ENCODE peak calls at places on chromosomes 7 and 10, in four cellular contexts. L, F, G and K are unnamed samples.

GRCh38 chr10:86755740-86756510 is 494 bp upstream of the BMPR1A start:
- DNase-seq in L (peak), F (peak), G (peak), K (no peak)

GRCh38 chr7:108086546-108086945 is 43.6 kb downstream of the LAMB4 start:
- DNase-seq in L (no peak), F (no peak), G (no peak), K (no peak)

GRCh38 chr7:47968852-47969774 is 10.3 kb downstream of the HUS1 start:
- DNase-seq in L (peak), F (peak), G (peak), K (no peak)

GRCh38 chr10:14478639-14479038 is 147.9 kb upstream of the FRMD4A start:
- DNase-seq in L (peak), F (no peak), G (peak), K (no peak)

GRCh38 chr7:96303686-96304443 is 18.0 kb downstream of the SLC25A13 start:
- DNase-seq in L (no peak), F (no peak), G (no peak), K (no peak)

GRCh38 chr10:122911889-122912484 is 1.6 kb downstream of the FAM24A start:
- DNase-seq in L (no peak), F (peak), G (peak), K (no peak)

GRCh38 chr7:39987641-39988347 is 37.7 kb downstream of the CDK13 start:
- DNase-seq in L (no peak), F (no peak), G (no peak), K (no peak)

GRCh38 chr10:20369863-20370736 is 527.0 kb downstream of the NEBL start:
- DNase-seq in L (no peak), F (no peak), G (no peak), K (no peak)

GRCh38 chr7:5766321-5766761 is 15.1 kb downstream of the RNF216 start:
- DNase-seq in L (no peak), F (no peak), G (no peak), K (no peak)

GRCh38 chr10:106557951-106558733 is 606.4 kb downstream of the SORCS1 start:
- DNase-seq in L (no peak), F (no peak), G (no peak), K (no peak)

GRCh38 chr10:92846-93245 is 42.4 kb upstream of the ZMYND11 start:
- DNase-seq in L (no peak), F (no peak), G (no peak), K (no peak)

GRCh38 chr10:53298443-53298842 is 525.9 kb upstream of the MBL2 start:
- DNase-seq in L (no peak), F (no peak), G (no peak), K (no peak)

GRCh38 chr7:85320699-85321476 is 134.0 kb upstream of the SEMA3D start:
- DNase-seq in L (no peak), F (no peak), G (no peak), K (no peak)

GRCh38 chr7:70631732-70632131 is 500.2 kb upstream of the GALNT17 start:
- DNase-seq in L (no peak), F (no peak), G (no peak), K (no peak)

GRCh38 chr7:128406986-128407589 is 2.7 kb downstream of the IMPDH1 start:
- DNase-seq in L (no peak), F (no peak), G (no peak), K (no peak)

GRCh38 chr10:29714096-29714874 is 79.5 kb upstream of the SVIL start:
- DNase-seq in L (peak), F (no peak), G (no peak), K (no peak)

GRCh38 chr10:9254353-9254752 is 1199.9 kb downstream of the GATA3 start:
- DNase-seq in L (no peak), F (no peak), G (no peak), K (peak)

GRCh38 chr10:21372651-21373410 is 152.7 kb downstream of the SKIDA1 start:
- DNase-seq in L (peak), F (no peak), G (no peak), K (no peak)

GRCh38 chr7:129664029-129665012 is 52.8 kb downstream of the NRF1 start:
- DNase-seq in L (peak), F (peak), G (peak), K (peak)

GRCh38 chr10:62687230-62687748 is 117.2 kb upstream of the ADO start:
- DNase-seq in L (no peak), F (no peak), G (no peak), K (no peak)

GRCh38 chr10:124306922-124307371 is 111.8 kb downstream of the OAT start:
- DNase-seq in L (no peak), F (no peak), G (no peak), K (no peak)

GRCh38 chr10:88243847-88244730 is 339.0 kb downstream of the RNLS start:
- DNase-seq in L (no peak), F (no peak), G (no peak), K (no peak)

GRCh38 chr7:155214328-155214986 is 83.2 kb upstream of the INSIG1 start:
- DNase-seq in L (no peak), F (no peak), G (peak), K (no peak)

GRCh38 chr10:102422586-102423129 is 2.0 kb downstream of the FBXL15 start:
- DNase-seq in L (peak), F (peak), G (peak), K (peak)

GRCh38 chr10:60731134-60731883 is 47.0 kb upstream of the CDK1 start:
- DNase-seq in L (no peak), F (no peak), G (no peak), K (no peak)

GRCh38 chr10:114573330-114574045 is 84.6 kb downstream of the ABLIM1 start:
- DNase-seq in L (no peak), F (no peak), G (no peak), K (no peak)

GRCh38 chr10:133173860-133174523 is 14.0 kb downstream of the KNDC1 start:
- DNase-seq in L (no peak), F (no peak), G (no peak), K (no peak)
- TF ChIP-seq SIN3A in L (no peak), F (no peak), G (no peak), K (no peak)

GRCh38 chr10:120946497-120946896 is 95.3 kb downstream of the WDR11 start:
- DNase-seq in L (no peak), F (no peak), G (no peak), K (no peak)
- TF ChIP-seq TCF7L2 in L (no peak), F (no peak), G (no peak), K (no peak)

GRCh38 chr7:64307254-64308018 is 6.3 kb upstream of the ZNF736 start:
- DNase-seq in L (no peak), F (no peak), G (peak), K (peak)
- TF ChIP-seq CTCF in L (no peak), F (no peak), G (no peak), K (no peak)

GRCh38 chr10:117419921-117420320 is 44.7 kb upstream of the PDZD8 start:
- DNase-seq in L (no peak), F (no peak), G (no peak), K (no peak)
- TF ChIP-seq SIN3A in L (no peak), F (no peak), G (no peak), K (no peak)

GRCh38 chr7:44541028-44541869 is at the start of gene NPC1L1:
- DNase-seq in L (no peak), F (peak), G (peak), K (no peak)
- TF ChIP-seq TCF7L2 in L (no peak), F (no peak), G (no peak), K (no peak)

DNA sequence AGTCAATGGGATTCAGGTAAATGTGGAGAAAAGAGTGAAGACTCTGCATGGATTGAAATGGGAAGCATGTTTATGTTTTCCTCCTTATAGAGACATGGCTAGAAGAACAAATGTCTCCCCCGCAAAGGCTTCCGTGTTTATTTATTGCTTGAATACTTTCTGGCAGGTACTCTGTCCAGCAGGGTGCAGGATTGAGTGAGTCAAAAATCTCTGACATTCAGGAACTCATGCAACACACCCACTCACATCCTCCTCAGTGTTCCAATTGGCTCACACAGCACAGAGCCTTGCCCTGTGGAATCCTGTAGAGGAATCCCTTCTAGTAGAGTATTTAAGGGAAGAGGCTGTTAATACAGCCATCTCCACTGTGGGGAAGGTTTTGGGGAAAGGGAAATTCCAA is 290.3 kb upstream of the VWC2 start:
- DNase-seq in L (no peak), F (peak), G (no peak), K (no peak)
- TF ChIP-seq CTCF in L (no peak), F (no peak), G (no peak), K (peak)

GRCh38 chr10:17004801-17005380 is 124.7 kb downstream of the CUBN start:
- DNase-seq in L (no peak), F (no peak), G (no peak), K (no peak)

GRCh38 chr10:17007836-17008235 is 121.8 kb downstream of the CUBN start:
- DNase-seq in L (no peak), F (no peak), G (no peak), K (no peak)

GRCh38 chr10:17007381-17007780 is 122.2 kb downstream of the CUBN start:
- DNase-seq in L (no peak), F (no peak), G (no peak), K (no peak)

GRCh38 chr10:17005621-17006566 is 123.7 kb downstream of the CUBN start:
- DNase-seq in L (no peak), F (no peak), G (no peak), K (no peak)

GRCh38 chr10:17006631-17007161 is 122.9 kb downstream of the CUBN start:
- DNase-seq in L (no peak), F (no peak), G (no peak), K (no peak)
- TF ChIP-seq SIN3A in L (no peak), F (no peak), G (no peak), K (no peak)